ENCODE peak calls at places on chromosomes 1 and 21, in seven cellular contexts. J, R, C, H, Q, L and F are unnamed samples.

GRCh38 chr1:2233997-2234761 is 6.1 kb downstream of the SKI start:
- DNase-seq in R (no peak), Q (peak; percentile 98), J (peak; percentile 42), H (peak; percentile 91), C (peak; percentile 98), L (peak; percentile 97), F (no peak)

GRCh38 chr1:205286335-205286950 is 35.1 kb downstream of the NUAK2 start:
- DNase-seq in R (no peak), Q (no peak), L (no peak), C (peak; percentile 48), H (peak; percentile 46), J (no peak), F (no peak)

GRCh38 chr1:89609781-89610456 is 23.0 kb upstream of the LRRC8C start:
- DNase-seq in R (no peak), C (no peak), J (no peak), L (no peak), Q (no peak), H (no peak), F (no peak)

GRCh38 chr1:117817629-117818028 is 111.8 kb downstream of the GDAP2 start:
- DNase-seq in Q (peak; percentile 56), L (no peak), C (no peak), J (no peak), H (no peak), R (no peak), F (no peak)

GRCh38 chr21:26115346-26115745 is 55.2 kb downstream of the APP start:
- DNase-seq in R (no peak), H (peak; percentile 54), L (no peak), Q (no peak), C (peak; percentile 41), J (peak; percentile 56), F (no peak)

GRCh38 chr1:99811747-99812146 is 38.4 kb upstream of the AGL start:
- DNase-seq in L (no peak), Q (no peak), C (no peak), R (no peak), H (no peak), J (no peak), F (no peak)

GRCh38 chr1:85689788-85690404 is 18.3 kb downstream of the ZNHIT6 start:
- DNase-seq in C (no peak), J (no peak), Q (no peak), L (no peak), R (no peak), H (no peak), F (no peak)

GRCh38 chr1:116679091-116679827 is 11.7 kb upstream of the IGSF3 start:
- DNase-seq in R (no peak), C (no peak), Q (no peak), J (no peak), L (no peak), H (no peak), F (no peak)

GRCh38 chr1:67716800-67717199 is 31.8 kb downstream of the GADD45A start:
- DNase-seq in Q (peak; percentile 72), L (no peak), H (peak; percentile 96), R (no peak), J (no peak), C (peak; percentile 62), F (no peak)

GRCh38 chr1:2446394-2446793 is 29.7 kb upstream of the PLCH2 start:
- DNase-seq in R (no peak), J (no peak), L (no peak), H (no peak), C (no peak), Q (no peak), F (no peak)

GRCh38 chr1:202235856-202236837 is 42.5 kb downstream of the LGR6 start:
- DNase-seq in R (peak; percentile 90), H (peak; percentile 97), J (peak; percentile 95), L (peak; percentile 73), Q (peak; percentile 91), C (peak; percentile 91), F (peak; percentile 80)

GRCh38 chr1:208387908-208388756 is 143.9 kb upstream of the PLXNA2 start:
- DNase-seq in C (no peak), H (no peak), J (no peak), Q (no peak), L (no peak), R (no peak), F (peak; percentile 15)

GRCh38 chr1:109312246-109312645 is 5.4 kb upstream of the MYBPHL start:
- DNase-seq in L (no peak), Q (no peak), C (no peak), H (no peak), J (no peak), R (no peak), F (no peak)

GRCh38 chr1:98674075-98674781 is 12.7 kb downstream of the SNX7 start:
- DNase-seq in R (no peak), Q (no peak), H (peak; percentile 21), J (no peak), L (no peak), C (peak; percentile 29), F (no peak)

GRCh38 chr1:20485527-20486456 is at the start of gene CAMK2N1:
- DNase-seq in H (peak; percentile 79), R (peak; percentile 22), Q (peak; percentile 75), J (peak; percentile 68), L (peak; percentile 66), C (peak; percentile 78), F (peak; percentile 71)

GRCh38 chr1:25815208-25816111 is 4.3 kb upstream of the MTFR1L start:
- DNase-seq in Q (no peak), C (no peak), H (no peak), L (no peak), J (no peak), R (no peak), F (no peak)

GRCh38 chr1:206467915-206468314 is 2.4 kb upstream of the IKBKE start:
- DNase-seq in C (peak; percentile 50), Q (peak; percentile 80), J (no peak), R (no peak), H (no peak), L (peak; percentile 93), F (no peak)

GRCh38 chr1:83849191-83850061 is 149.5 kb downstream of the TTLL7 start:
- DNase-seq in L (no peak), C (no peak), J (no peak), H (peak; percentile 60), R (no peak), Q (no peak), F (no peak)

GRCh38 chr1:90561384-90561783 is 155.7 kb downstream of the BARHL2 start:
- DNase-seq in L (no peak), J (no peak), Q (no peak), R (no peak), C (no peak), H (no peak), F (no peak)

GRCh38 chr21:19759836-19760235 is 1238.4 kb upstream of the NCAM2 start:
- DNase-seq in L (no peak), R (no peak), C (no peak), J (no peak), Q (no peak), H (no peak), F (no peak)

GRCh38 chr1:91791691-91792392 is 94.1 kb downstream of the TGFBR3 start:
- DNase-seq in J (no peak), C (no peak), Q (no peak), R (no peak), H (peak; percentile 18), L (no peak), F (no peak)

GRCh38 chr1:36085686-36086526 is 2.0 kb downstream of the TEKT2 start:
- DNase-seq in R (no peak), L (no peak), C (no peak), Q (no peak), J (no peak), H (no peak), F (no peak)

GRCh38 chr1:36088265-36088576 is 471 bp upstream of the ADPRS start:
- DNase-seq in L (no peak), C (no peak), H (no peak), J (no peak), R (no peak), Q (no peak), F (no peak)

GRCh38 chr1:36086529-36087232 is 2.0 kb upstream of the ADPRS start:
- DNase-seq in Q (no peak), H (no peak), C (no peak), J (no peak), R (no peak), L (no peak), F (no peak)

GRCh38 chr1:36088577-36089392 is at the start of gene ADPRS:
- DNase-seq in R (peak; percentile 93), H (peak; percentile 91), C (peak; percentile 93), J (peak; percentile 91), L (peak; percentile 94), Q (peak; percentile 93), F (peak; percentile 90)

GRCh38 chr1:36087233-36088123 is 1.2 kb upstream of the ADPRS start:
- DNase-seq in C (no peak), H (no peak), L (no peak), R (no peak), J (no peak), Q (no peak), F (no peak)
- TF ChIP-seq CTCF in C (no peak), H (no peak), L (no peak), R (no peak), J (no peak), Q (no peak), F (no peak)

DNA sequence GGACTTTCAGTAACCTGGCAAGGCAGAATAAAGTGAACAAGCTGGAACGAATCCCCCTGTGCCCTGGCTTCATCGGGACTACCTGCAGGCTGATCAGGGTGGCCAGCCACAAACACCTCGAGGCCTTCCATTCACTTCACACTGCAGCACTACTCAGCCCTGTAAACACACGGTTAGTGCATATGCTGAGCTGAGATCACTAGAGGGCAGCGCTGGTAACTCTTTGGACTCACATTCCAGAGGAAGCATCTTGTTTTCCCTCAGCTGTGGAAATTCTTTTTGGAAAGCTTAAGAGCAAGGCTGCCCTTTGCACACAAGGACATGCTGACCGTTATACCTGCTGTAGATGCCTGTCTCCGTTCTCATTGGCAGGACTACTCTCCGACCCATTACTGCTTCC is 32.1 kb downstream of the PCSK9 start:
- DNase-seq in J (peak; percentile 42), Q (no peak), H (peak; percentile 53), R (peak; percentile 57), L (no peak), C (peak; percentile 73), F (peak; percentile 37)
- TF ChIP-seq CTCF in J (peak; percentile 20), Q (no peak), H (peak; percentile 54), R (no peak), L (no peak), C (peak; percentile 69), F (peak; percentile 37)

GRCh38 chr1:35407743-35408142 is 139.2 kb downstream of the ZMYM4 start:
- DNase-seq in H (no peak), J (no peak), C (no peak), Q (no peak), R (no peak), L (no peak), F (no peak)
- TF ChIP-seq CTCF in H (no peak), J (no peak), C (no peak), Q (no peak), R (no peak), L (no peak), F (no peak)

GRCh38 chr1:161119379-161120061 is 1.6 kb downstream of the NIT1 start:
- DNase-seq in L (no peak), C (peak; percentile 82), R (no peak), Q (no peak), J (peak; percentile 36), H (peak; percentile 96), F (no peak)

GRCh38 chr1:161119017-161119378 is 1.1 kb downstream of the NIT1 start:
- DNase-seq in Q (no peak), C (peak; percentile 59), J (no peak), L (no peak), H (peak; percentile 35), R (peak; percentile 27), F (no peak)

GRCh38 chr1:161115132-161115711 is 2.6 kb downstream of the PFDN2 start:
- DNase-seq in C (peak; percentile 92), L (no peak), H (peak; percentile 99), R (no peak), J (peak; percentile 65), Q (no peak), F (no peak)

GRCh38 chr1:161121042-161121441 is 3.1 kb downstream of the NIT1 start:
- DNase-seq in R (no peak), L (no peak), J (no peak), C (no peak), Q (no peak), H (no peak), F (no peak)

GRCh38 chr1:161117681-161118581 is at the start of the genes NIT1 and PFDN2:
- DNase-seq in C (peak; percentile 91), R (peak; percentile 88), H (peak; percentile 89), L (peak; percentile 92), J (peak; percentile 91), Q (peak; percentile 90), F (peak; percentile 91)
- TF ChIP-seq CTCF in C (no peak), R (no peak), H (no peak), L (no peak), J (peak; percentile 0), Q (no peak), F (no peak)